ENCODE peak calls at places on chromosome 22, in four cellular contexts. F is NCI-H1105 treated with DMSO at 0.1 percent for 48 hours; B is effector CD4-positive, alpha-beta T cell; Q is astrocyte of the spinal cord. W is an unnamed sample.
A peak's percentile ranks its signal among the peaks of the same experiment; 100 is the strongest.

GRCh38 chr22:21571679-21572078 is 4.2 kb downstream of the UBE2L3 start:
- DNase-seq in F (no peak), B (no peak), Q (no peak), W (no peak)

GRCh38 chr22:37010976-37011375 is 8.3 kb downstream of the TST start:
- DNase-seq in B (no peak), F (no peak), Q (no peak), W (no peak)

GRCh38 chr22:37163618-37164534 is 14.2 kb upstream of the IL2RB start:
- DNase-seq in F (no peak), B (no peak), Q (no peak), W (no peak)

GRCh38 chr22:44394246-44395115 is 81.7 kb upstream of the SHISAL1 start:
- DNase-seq in Q (no peak), F (no peak), B (no peak), W (peak; percentile 49)

GRCh38 chr22:41070665-41071331 is 21.6 kb upstream of the EP300 start:
- DNase-seq in Q (no peak), F (no peak), B (no peak), W (no peak)

GRCh38 chr22:45876136-45877035 is 100.6 kb downstream of the WNT7B start:
- DNase-seq in F (no peak), B (no peak), Q (no peak), W (peak; percentile 66)

GRCh38 chr22:20118572-20119020 is 1.6 kb upstream of the TRMT2A start:
- DNase-seq in Q (no peak), F (no peak), B (no peak), W (no peak)

GRCh38 chr22:20014526-20015186 is 2.0 kb downstream of the ARVCF start:
- DNase-seq in Q (no peak), B (no peak), F (no peak), W (no peak)

GRCh38 chr22:32733196-32733595 is 68.3 kb upstream of the TIMP3 start:
- DNase-seq in B (no peak), F (no peak), Q (no peak), W (no peak)

GRCh38 chr22:35334010-35334409 is 34.3 kb downstream of the TOM1 start:
- DNase-seq in F (no peak), Q (no peak), B (no peak), W (no peak)

GRCh38 chr22:43905681-43906080 is 13.9 kb upstream of the PNPLA5 start:
- DNase-seq in Q (no peak), B (no peak), F (no peak), W (no peak)

GRCh38 chr22:27439131-27439530 is 362.4 kb downstream of the MN1 start:
- DNase-seq in B (no peak), F (no peak), Q (no peak), W (no peak)

GRCh38 chr22:20803696-20804324 is 29.9 kb downstream of the SERPIND1 start:
- DNase-seq in F (no peak), Q (peak; percentile 13), B (no peak), W (no peak)

GRCh38 chr22:25496396-25497064 is 67.9 kb upstream of the GRK3 start:
- DNase-seq in Q (no peak), F (no peak), B (no peak), W (no peak)

GRCh38 chr22:46671824-46672432 is 51.7 kb downstream of the GRAMD4 start:
- DNase-seq in F (no peak), Q (no peak), B (no peak), W (no peak)

GRCh38 chr22:49258107-49259010 is 569.3 kb downstream of the BRD1 start:
- DNase-seq in B (no peak), Q (no peak), F (no peak), W (no peak)

GRCh38 chr22:27084130-27084529 is 426.7 kb downstream of the MIAT start:
- DNase-seq in B (no peak), F (no peak), Q (no peak), W (no peak)

GRCh38 chr22:32803020-32803758 is 1.7 kb downstream of the TIMP3 start:
- DNase-seq in Q (peak; percentile 44), B (no peak), F (no peak), W (no peak)

GRCh38 chr22:39209756-39210155 is 35.0 kb downstream of the PDGFB start:
- DNase-seq in Q (no peak), B (no peak), F (peak; percentile 32), W (peak; percentile 43)

GRCh38 chr22:26981111-26981510 is 323.7 kb downstream of the MIAT start:
- DNase-seq in Q (no peak), F (no peak), B (no peak), W (no peak)

GRCh38 chr22:30074994-30075393 is 5.3 kb upstream of the HORMAD2 start:
- DNase-seq in F (no peak), Q (no peak), B (no peak), W (no peak)

GRCh38 chr22:33884829-33885228 is 35.4 kb downstream of the LARGE1 start:
- DNase-seq in Q (no peak), F (no peak), B (no peak), W (no peak)

GRCh38 chr22:46064236-46064965 is 85.9 kb upstream of the PPARA start:
- DNase-seq in Q (no peak), B (no peak), F (peak; percentile 60), W (peak; percentile 73)

GRCh38 chr22:38754247-38755154 is 1.3 kb downstream of the SUN2 start:
- DNase-seq in B (no peak), F (peak; percentile 34), Q (peak; percentile 39), W (peak; percentile 95)

GRCh38 chr22:27680636-27681035 is 120.9 kb downstream of the MN1 start:
- DNase-seq in B (no peak), F (no peak), Q (no peak), W (no peak)

GRCh38 chr22:36029406-36029755 is 757 bp upstream of the RBFOX2 start:
- DNase-seq in B (no peak), F (no peak), Q (no peak), W (no peak)

GRCh38 chr22:20569059-20570058 is 61.9 kb downstream of the MED15 start:
- DNase-seq in Q (peak; percentile 95), F (no peak), B (peak; percentile 76), W (peak; percentile 89)

GRCh38 chr22:45720875-45721378 is 49.3 kb downstream of the ATXN10 start:
- DNase-seq in F (no peak), B (no peak), Q (no peak), W (no peak)

GRCh38 chr22:44620129-44620840 is 81.7 kb upstream of the PRR5 start:
- DNase-seq in B (peak; percentile 82), F (peak; percentile 69), Q (peak; percentile 54), W (no peak)

GRCh38 chr22:39527481-39527961 is 5.0 kb downstream of the RPS19BP1 start:
- DNase-seq in F (no peak), B (no peak), Q (no peak), W (no peak)

GRCh38 chr22:50015451-50016307 is 3.1 kb upstream of the IL17REL start:
- DNase-seq in Q (no peak), F (no peak), B (no peak), W (peak; percentile 65)

GRCh38 chr22:44608606-44609226 is 93.3 kb upstream of the PRR5 start:
- DNase-seq in F (no peak), Q (no peak), B (no peak), W (no peak)

W was measured in coronary artery.